ENCODE peak calls at places on chromosomes 11 and 22, in four cellular contexts. J, E, W and Y are unnamed samples.

GRCh38 chr11:76361365-76361764 is 19.6 kb downstream of the THAP12 start:
- DNase-seq in J (no peak), E (no peak), W (no peak), Y (no peak)

GRCh38 chr11:73157141-73158010 is 15.3 kb upstream of the FCHSD2 start:
- DNase-seq in J (peak; percentile 78), E (no peak), W (no peak), Y (no peak)

GRCh38 chr11:111231836-111232235 is 13.7 kb upstream of the POU2AF2 start:
- DNase-seq in J (no peak), E (peak; percentile 4), W (no peak), Y (no peak)

GRCh38 chr11:115893701-115894100 is 389.5 kb upstream of the CADM1 start:
- DNase-seq in J (no peak), E (no peak), W (no peak), Y (no peak)

GRCh38 chr11:115674176-115674575 is 170.0 kb upstream of the CADM1 start:
- DNase-seq in J (no peak), E (no peak), W (no peak), Y (no peak)

GRCh38 chr11:9802291-9802861 is 138.5 kb downstream of the SWAP70 start:
- DNase-seq in J (no peak), E (peak; percentile 90), W (no peak), Y (no peak)

GRCh38 chr22:27980424-27981148 is 61.5 kb upstream of the PITPNB start:
- DNase-seq in J (no peak), E (no peak), W (no peak), Y (no peak)

GRCh38 chr11:10913075-10913474 is 55.2 kb upstream of the ZBED5 start:
- DNase-seq in J (no peak), E (no peak), W (no peak), Y (no peak)

GRCh38 chr11:44484211-44484610 is 81.3 kb upstream of the CD82 start:
- DNase-seq in J (no peak), E (no peak), W (no peak), Y (no peak)

GRCh38 chr11:104146421-104146820 is 17.5 kb downstream of the PDGFD start:
- DNase-seq in J (no peak), E (no peak), W (no peak), Y (no peak)

GRCh38 chr11:75105462-75105925 is 8.8 kb upstream of the OR2AT4 start:
- DNase-seq in J (no peak), E (no peak), W (no peak), Y (no peak)

GRCh38 chr11:110056956-110057355 is 36.2 kb upstream of the ZC3H12C start:
- DNase-seq in J (no peak), E (no peak), W (no peak), Y (no peak)

GRCh38 chr22:18987765-18988164 is 51.7 kb upstream of the PRODH start:
- DNase-seq in J (no peak), E (no peak), W (no peak), Y (no peak)

GRCh38 chr22:33565580-33565995 is 354.7 kb downstream of the LARGE1 start:
- DNase-seq in J (no peak), E (no peak), W (no peak), Y (no peak)

GRCh38 chr11:27443746-27444465 is 28.7 kb downstream of the LGR4 start:
- DNase-seq in J (no peak), E (no peak), W (no peak), Y (no peak)

GRCh38 chr22:45149671-45150070 is 14.1 kb upstream of the NUP50 start:
- DNase-seq in J (no peak), E (no peak), W (no peak), Y (no peak)

GRCh38 chr11:121714356-121714755 is 261.6 kb upstream of the SORL1-AS1 start:
- DNase-seq in J (no peak), E (no peak), W (no peak), Y (no peak)

GRCh38 chr22:50089231-50090140 is at the start of gene MOV10L1:
- DNase-seq in J (no peak), E (no peak), W (no peak), Y (no peak)

GRCh38 chr11:43689167-43689566 is 8.6 kb downstream of the HSD17B12 start:
- DNase-seq in J (no peak), E (no peak), W (no peak), Y (no peak)

GRCh38 chr11:100459791-100460190 is 227.3 kb upstream of the ARHGAP42 start:
- DNase-seq in J (no peak), E (no peak), W (no peak), Y (no peak)

GRCh38 chr11:48028909-48029685 is 48.7 kb downstream of the PTPRJ start:
- DNase-seq in J (no peak), E (no peak), W (no peak), Y (no peak)

GRCh38 chr11:96001037-96001436 is 77.1 kb upstream of the MTMR2 start:
- DNase-seq in J (peak; percentile 74), E (peak; percentile 88), W (no peak), Y (peak; percentile 48)

GRCh38 chr11:134246678-134247077 is 6.5 kb downstream of the THYN1 start:
- DNase-seq in J (no peak), E (no peak), W (no peak), Y (no peak)

GRCh38 chr11:72950685-72951084 is 136.5 kb downstream of the ATG16L2 start:
- DNase-seq in J (no peak), E (no peak), W (no peak), Y (no peak)

GRCh38 chr11:74311352-74311926 is at the start of gene P4HA3:
- DNase-seq in J (peak; percentile 74), E (no peak), W (peak; percentile 32), Y (no peak)

GRCh38 chr22:26435327-26436093 is 6.5 kb downstream of the ASPHD2 start:
- DNase-seq in J (no peak), E (no peak), W (no peak), Y (no peak)

GRCh38 chr22:21951931-21952465 is 650 bp downstream of the PPM1F start:
- DNase-seq in J (peak; percentile 45), E (no peak), W (peak; percentile 3), Y (no peak)

GRCh38 chr22:36316419-36316818 is 63.5 kb downstream of the APOL1 start:
- DNase-seq in J (no peak), E (no peak), W (no peak), Y (no peak)

GRCh38 chr11:68312117-68312779 is at the start of gene LRP5:
- DNase-seq in J (no peak), E (no peak), W (no peak), Y (no peak)

GRCh38 chr22:19840955-19841640 is 13.6 kb downstream of the GNB1L start:
- DNase-seq in J (no peak), E (no peak), W (no peak), Y (no peak)

GRCh38 chr11:58121101-58121500 is 4.2 kb downstream of the OR9I1 start:
- DNase-seq in J (no peak), E (no peak), W (no peak), Y (no peak)

GRCh38 chr11:131658952-131659351 is 288.5 kb downstream of the NTM start:
- DNase-seq in J (no peak), E (no peak), W (no peak), Y (no peak)

GRCh38 chr11:95650271-95650670 is 139.3 kb downstream of the FAM76B start:
- DNase-seq in J (no peak), E (no peak), W (no peak), Y (no peak)

GRCh38 chr11:19597194-19597593 is 115.4 kb upstream of the NAV2 start:
- DNase-seq in J (no peak), E (no peak), W (no peak), Y (no peak)

DNA sequence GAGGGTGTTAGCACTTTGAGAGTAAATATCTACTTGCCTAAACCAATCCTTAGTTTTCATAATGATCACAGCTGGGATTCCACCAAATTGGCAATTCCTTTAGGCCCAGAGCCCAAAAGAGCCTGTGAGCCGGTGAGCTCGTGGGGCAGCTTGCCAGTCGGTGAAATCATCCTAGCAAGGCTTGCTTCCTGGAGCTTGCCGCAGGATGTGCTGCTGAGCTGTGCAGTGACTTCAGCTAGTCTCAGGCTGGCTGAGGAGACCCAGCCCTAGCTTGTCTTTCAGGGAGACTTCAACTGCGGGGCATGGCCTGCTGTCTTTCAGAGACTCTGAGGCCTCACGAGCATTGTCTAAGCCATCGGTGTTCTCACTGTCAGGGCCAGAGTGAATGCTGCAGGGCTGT is 73.6 kb upstream of the SUSD2 start:
- DNase-seq in J (peak; percentile 83), E (peak; percentile 80), W (no peak), Y (peak; percentile 62)
- TF ChIP-seq CTCF in J (no peak), E (peak; percentile 71), W (no peak), Y (no peak)

GRCh38 chr22:46764140-46764680 is 1.8 kb downstream of the TBC1D22A start:
- DNase-seq in J (no peak), E (no peak), W (no peak), Y (no peak)

GRCh38 chr22:46761017-46761416 is 1.4 kb upstream of the TBC1D22A start:
- DNase-seq in J (no peak), E (no peak), W (no peak), Y (no peak)

GRCh38 chr22:46763051-46763705 is 728 bp downstream of the TBC1D22A start:
- DNase-seq in J (no peak), E (no peak), W (no peak), Y (no peak)

GRCh38 chr22:46762238-46763050 is at the start of gene TBC1D22A:
- DNase-seq in J (peak; percentile 95), E (peak; percentile 73), W (peak; percentile 91), Y (peak; percentile 86)

GRCh38 chr22:46761539-46762237 is 762 bp upstream of the TBC1D22A start:
- DNase-seq in J (no peak), E (no peak), W (no peak), Y (no peak)
- TF ChIP-seq CTCF in J (no peak), E (no peak), W (no peak), Y (no peak)

GRCh38 chr11:70867661-70868060 is 384.7 kb downstream of the SHANK2 start:
- DNase-seq in J (no peak), E (no peak), W (no peak), Y (no peak)
- TF ChIP-seq CTCF in J (no peak), E (no peak), W (no peak), Y (no peak)

GRCh38 chr11:84091212-84091986 is 805.2 kb upstream of the CCDC90B start:
- DNase-seq in J (no peak), E (no peak), W (no peak), Y (no peak)
- TF ChIP-seq CTCF in J (no peak), E (no peak), W (no peak), Y (no peak)

DNA sequence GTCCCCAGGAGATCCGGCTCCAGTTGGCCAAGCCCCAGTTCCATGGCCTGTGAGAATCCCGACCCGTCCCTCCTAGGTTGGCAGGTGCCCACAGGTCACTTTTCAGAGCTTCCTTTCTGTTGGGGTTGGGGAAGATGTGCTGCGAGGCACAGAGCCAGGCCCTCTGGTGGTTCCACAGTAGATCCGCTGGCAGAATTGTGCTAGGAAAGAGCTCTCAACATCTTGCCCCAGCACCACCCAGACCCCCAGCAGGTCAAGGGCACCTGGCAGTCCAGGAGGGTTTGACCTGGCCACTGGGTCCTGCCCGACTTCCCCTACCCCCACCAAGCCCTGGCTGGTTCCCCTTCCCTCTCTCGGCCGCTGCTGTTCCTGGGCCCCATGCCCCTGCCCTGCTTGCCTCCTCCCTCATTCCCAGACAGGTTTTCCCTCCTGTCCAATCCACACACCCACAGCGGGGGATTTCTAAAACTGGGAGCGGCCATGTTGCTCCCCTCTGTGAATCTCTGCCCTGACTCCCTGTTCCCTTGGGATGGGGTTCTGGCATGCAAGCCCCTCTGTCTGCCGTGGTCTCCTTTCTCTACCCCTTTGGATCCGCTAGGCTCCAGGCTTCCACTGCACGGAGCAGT is 26.2 kb upstream of the GCAT start:
- DNase-seq in J (no peak), E (no peak), W (no peak), Y (no peak)
- TF ChIP-seq CTCF in J (no peak), E (peak; percentile 36), W (no peak), Y (no peak)